ENCODE peak calls at places on chromosomes 16 and 17, in ten cellular contexts. E, W, U, I, H, P, G, T, Y and F are unnamed samples.

GRCh38 chr16:83727751-83728352 is 79.9 kb upstream of the HSBP1 start:
- DNase-seq in E (no peak), W (no peak), U (peak), I (no peak), H (no peak), P (no peak), G (no peak), T (no peak), Y (no peak), F (no peak)

GRCh38 chr17:8176197-8176940 is at the start of gene TMEM107:
- DNase-seq in E (peak), W (no peak), U (peak), I (peak), H (peak), P (peak), G (peak), T (peak), Y (no peak), F (peak)

GRCh38 chr16:23254338-23254737 is 47.8 kb upstream of the SCNN1B start:
- DNase-seq in E (no peak), W (no peak), U (no peak), I (no peak), H (no peak), P (peak), G (no peak), T (no peak), Y (no peak), F (no peak)

GRCh38 chr17:31835984-31836383 is 23.1 kb downstream of the COPRS start:
- DNase-seq in E (no peak), W (no peak), U (no peak), I (no peak), H (no peak), P (no peak), G (no peak), T (no peak), Y (no peak), F (no peak)

GRCh38 chr17:39755550-39756375 is 18.0 kb downstream of the GRB7 start:
- DNase-seq in E (no peak), W (no peak), U (no peak), I (no peak), H (peak), P (no peak), G (peak), T (no peak), Y (no peak), F (no peak)

GRCh38 chr16:75256871-75257343 is 5.5 kb upstream of the BCAR1 start:
- DNase-seq in E (no peak), W (no peak), U (no peak), I (no peak), H (no peak), P (no peak), G (no peak), T (peak), Y (no peak), F (no peak)

GRCh38 chr16:30921748-30922419 is 1.5 kb upstream of the FBXL19 start:
- DNase-seq in E (peak), W (peak), U (peak), I (peak), H (peak), P (peak), G (peak), T (peak), Y (peak), F (peak)

GRCh38 chr16:84553873-84554399 is 49.5 kb upstream of the MEAK7 start:
- DNase-seq in E (no peak), W (no peak), U (no peak), I (no peak), H (peak), P (no peak), G (no peak), T (no peak), Y (no peak), F (no peak)

GRCh38 chr16:11076259-11077018 is 132.1 kb downstream of the CLEC16A start:
- DNase-seq in E (no peak), W (no peak), U (no peak), I (no peak), H (no peak), P (no peak), G (no peak), T (no peak), Y (peak), F (no peak)

GRCh38 chr16:57906385-57907316 is 64.3 kb downstream of the CNGB1 start:
- DNase-seq in E (no peak), W (no peak), U (peak), I (peak), H (peak), P (no peak), G (no peak), T (no peak), Y (no peak), F (no peak)

GRCh38 chr17:78781339-78782304 is at the start of gene CYTH1:
- DNase-seq in E (peak), W (no peak), U (peak), I (peak), H (peak), P (no peak), G (no peak), T (no peak), Y (no peak), F (peak)

GRCh38 chr17:73628642-73629552 is 15.3 kb downstream of the SDK2 start:
- DNase-seq in E (no peak), W (no peak), U (no peak), I (no peak), H (no peak), P (peak), G (no peak), T (no peak), Y (no peak), F (no peak)

GRCh38 chr17:2802574-2802973 is 6.3 kb downstream of the RAP1GAP2 start:
- DNase-seq in E (no peak), W (no peak), U (no peak), I (no peak), H (no peak), P (no peak), G (no peak), T (no peak), Y (no peak), F (no peak)

GRCh38 chr16:56985288-56985961 is 3.9 kb upstream of the NLRC5 start:
- DNase-seq in E (peak), W (peak), U (peak), I (peak), H (no peak), P (peak), G (no peak), T (no peak), Y (no peak), F (peak)

GRCh38 chr17:68585643-68586042 is 15.5 kb downstream of the FAM20A start:
- DNase-seq in E (no peak), W (no peak), U (no peak), I (no peak), H (no peak), P (no peak), G (no peak), T (no peak), Y (no peak), F (no peak)

GRCh38 chr17:49210158-49211029 is at the start of the genes ABI3 and GNGT2:
- DNase-seq in E (no peak), W (no peak), U (no peak), I (no peak), H (peak), P (peak), G (no peak), T (no peak), Y (peak), F (peak)

GRCh38 chr17:50425001-50425681 is 877 bp upstream of the ACSF2 start:
- DNase-seq in E (no peak), W (no peak), U (no peak), I (no peak), H (no peak), P (no peak), G (no peak), T (no peak), Y (no peak), F (no peak)

GRCh38 chr17:32161029-32161428 is 18.7 kb downstream of the RHOT1 start:
- DNase-seq in E (no peak), W (no peak), U (no peak), I (no peak), H (no peak), P (peak), G (no peak), T (no peak), Y (no peak), F (no peak)

GRCh38 chr17:43401293-43401692 is 2.5 kb downstream of the ARL4D start:
- DNase-seq in E (peak), W (peak), U (no peak), I (peak), H (no peak), P (peak), G (no peak), T (no peak), Y (no peak), F (peak)

GRCh38 chr17:78154903-78155811 is 9.0 kb downstream of the C17orf99 start:
- DNase-seq in E (no peak), W (no peak), U (no peak), I (no peak), H (no peak), P (no peak), G (no peak), T (no peak), Y (no peak), F (no peak)